ENCODE peak calls at places on chromosomes 5 and 9, in eight cellular contexts. G, W, P, X, D, Z, A and N are unnamed samples.

GRCh38 chr5:119388619-119389190 is 32.9 kb downstream of the TNFAIP8 start:
- DNase-seq in G (no peak), W (no peak), D (no peak), Z (no peak), X (no peak), A (no peak), P (no peak), N (no peak)

GRCh38 chr5:52759381-52759780 is 28.3 kb upstream of the ITGA1 start:
- DNase-seq in Z (no peak), A (no peak), X (peak; percentile 30), G (no peak), P (no peak), D (no peak), W (no peak), N (no peak)

GRCh38 chr9:35172878-35173277 is 11.1 kb downstream of the UNC13B start:
- DNase-seq in X (no peak), Z (no peak), D (no peak), A (no peak), P (no peak), W (no peak), G (no peak), N (no peak)

GRCh38 chr9:133583111-133583510 is 26.1 kb downstream of the FAM163B start:
- DNase-seq in Z (no peak), X (no peak), W (no peak), A (no peak), P (no peak), D (no peak), G (no peak), N (no peak)

GRCh38 chr5:154970759-154971158 is 29.9 kb downstream of the MRPL22 start:
- DNase-seq in P (no peak), D (no peak), X (peak; percentile 47), A (peak; percentile 42), G (peak; percentile 35), Z (no peak), W (peak; percentile 81), N (no peak)

GRCh38 chr5:172775326-172776234 is 4.6 kb upstream of the DUSP1 start:
- DNase-seq in A (peak; percentile 92), W (peak; percentile 95), Z (peak; percentile 74), X (peak; percentile 99), G (peak; percentile 63), D (peak; percentile 89), P (no peak), N (no peak)

GRCh38 chr9:136625101-136626065 is 37.3 kb upstream of the EGFL7 start:
- DNase-seq in D (no peak), P (no peak), A (peak; percentile 33), W (peak; percentile 69), G (peak; percentile 43), Z (peak; percentile 35), X (peak; percentile 51), N (no peak)

GRCh38 chr5:159874308-159874707 is 42.0 kb upstream of the ADRA1B start:
- DNase-seq in G (no peak), X (peak; percentile 88), W (no peak), A (no peak), P (no peak), Z (no peak), D (no peak), N (no peak)

GRCh38 chr9:17930091-17930490 is 351.2 kb downstream of the SH3GL2 start:
- DNase-seq in A (no peak), D (no peak), X (no peak), G (no peak), Z (no peak), P (no peak), W (no peak), N (no peak)

GRCh38 chr5:39863926-39864572 is 439.3 kb upstream of the DAB2 start:
- DNase-seq in P (no peak), G (no peak), X (no peak), Z (no peak), A (no peak), D (no peak), W (no peak), N (no peak)

GRCh38 chr9:21812415-21812814 is 10.0 kb downstream of the MTAP start:
- DNase-seq in D (no peak), P (no peak), X (peak; percentile 63), Z (no peak), G (peak; percentile 52), A (peak; percentile 58), W (no peak), N (no peak)

GRCh38 chr5:113123563-113123962 is 147.0 kb downstream of the DCP2 start:
- DNase-seq in W (peak; percentile 13), G (peak; percentile 5), P (no peak), Z (no peak), D (no peak), X (peak; percentile 23), A (no peak), N (no peak)

GRCh38 chr9:99222416-99223280 is 566 bp downstream of the SEC61B start:
- DNase-seq in X (peak; percentile 56), A (peak; percentile 40), Z (no peak), G (no peak), W (no peak), P (no peak), D (no peak), N (no peak)

GRCh38 chr9:33765411-33765810 is 29.9 kb upstream of the PRSS3 start:
- DNase-seq in X (peak; percentile 76), D (no peak), W (no peak), Z (no peak), A (peak; percentile 66), G (peak; percentile 28), P (no peak), N (no peak)
- TF ChIP-seq CTCF in X (no peak), D (no peak), W (no peak), Z (no peak), A (no peak), G (no peak), P (no peak), N (no peak)

DNA sequence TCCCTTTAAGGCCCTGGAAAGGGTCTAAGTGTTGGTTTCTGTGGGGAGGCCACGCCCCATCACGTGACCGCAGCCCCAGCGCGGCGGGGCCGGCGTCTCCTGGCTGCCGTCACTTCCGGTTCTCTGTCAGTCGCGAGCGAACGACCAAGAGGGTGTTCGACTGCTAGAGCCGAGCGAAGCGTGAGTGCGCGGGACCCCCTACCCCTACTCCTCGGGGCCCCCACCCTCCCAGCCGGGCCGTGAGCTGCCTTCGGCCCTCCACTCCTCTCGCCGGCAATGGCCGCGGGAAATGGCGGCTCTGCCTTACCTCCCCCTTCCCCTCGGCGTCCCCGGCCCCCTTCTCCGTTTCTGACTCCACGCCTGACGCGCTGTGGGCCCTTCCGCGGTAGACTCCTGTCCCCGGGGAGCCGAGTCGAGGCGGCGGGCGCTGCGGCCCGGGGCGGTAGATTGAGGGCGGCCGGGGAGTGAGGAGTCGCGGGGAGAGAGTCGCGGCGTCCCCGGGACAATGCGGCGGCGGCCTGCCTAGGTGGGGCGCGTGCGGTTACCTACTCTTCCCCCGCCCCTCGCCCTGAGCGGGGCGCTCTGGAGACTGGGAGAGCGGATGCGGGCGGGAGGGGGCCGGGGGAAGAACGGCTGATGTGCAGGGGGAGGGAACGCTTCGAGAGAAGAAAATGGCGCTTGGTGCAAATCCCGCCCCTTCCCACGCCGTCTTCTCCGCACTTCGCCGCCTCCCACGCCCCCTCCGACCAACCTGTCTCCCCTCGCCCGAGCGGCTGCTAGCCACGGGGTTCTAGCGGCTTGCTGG is at the start of gene SUB1:
- DNase-seq in Z (peak; percentile 69), W (peak; percentile 87), D (peak; percentile 89), X (peak; percentile 90), P (peak; percentile 95), G (peak; percentile 93), A (peak; percentile 89), N (peak; percentile 90)
- TF ChIP-seq CTCF in Z (no peak), W (peak; percentile 55), D (no peak), X (no peak), P (no peak), G (peak; percentile 2), A (no peak), N (peak; percentile 0)

DNA sequence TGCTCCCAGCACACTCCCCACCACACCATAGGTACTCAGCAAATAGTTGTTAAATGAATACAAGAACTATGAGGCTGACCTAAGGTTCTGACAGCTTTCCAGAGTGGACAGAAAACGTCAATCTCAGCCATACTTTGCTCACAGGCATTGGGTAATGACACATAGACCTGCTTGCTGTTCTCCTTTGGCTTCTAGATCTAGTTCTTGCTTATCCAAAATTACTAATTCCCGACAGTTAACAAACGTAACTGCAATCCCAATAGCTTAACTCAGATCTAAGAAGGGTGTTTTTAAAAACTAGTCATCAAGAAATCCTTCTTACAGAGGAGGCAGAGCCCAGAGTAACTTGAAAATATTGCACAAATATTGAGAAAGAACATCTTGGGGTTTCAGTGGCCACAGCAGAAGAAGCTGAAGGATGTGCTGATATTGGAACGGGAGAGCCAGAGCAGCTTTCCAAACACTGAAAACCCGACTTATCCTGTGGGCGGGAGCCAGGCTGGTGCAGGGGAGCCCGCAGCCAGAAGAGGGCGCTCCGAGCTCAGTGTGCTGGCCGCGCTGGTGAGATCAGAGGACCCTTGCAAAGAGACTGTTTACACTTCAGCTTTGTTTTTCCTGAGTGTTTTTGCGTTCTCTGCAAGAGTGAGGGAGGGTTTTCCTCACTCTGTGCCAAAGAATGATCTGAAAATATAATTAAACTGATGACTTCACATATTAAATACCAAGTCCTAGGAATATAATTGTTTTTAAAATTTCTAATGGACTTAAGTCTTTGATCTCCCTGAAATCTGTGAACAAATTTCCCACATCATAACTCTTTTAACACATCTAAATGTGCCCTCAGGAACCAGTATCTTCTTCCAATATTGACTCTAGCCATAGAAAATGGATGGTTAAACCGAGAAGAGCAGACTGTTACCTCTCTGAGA is 30.3 kb downstream of the FGF1 start:
- DNase-seq in P (peak; percentile 59), G (peak; percentile 81), W (peak; percentile 62), X (peak; percentile 79), Z (peak; percentile 66), D (peak; percentile 75), A (peak; percentile 82), N (peak; percentile 79)
- TF ChIP-seq CTCF in P (peak; percentile 99), G (peak; percentile 99), W (peak; percentile 97), X (peak; percentile 99), Z (peak; percentile 95), D (peak; percentile 79), A (peak; percentile 100), N (peak; percentile 98)

GRCh38 chr5:139885857-139886208 is 90.2 kb downstream of the PSD2 start:
- DNase-seq in P (no peak), X (no peak), G (no peak), W (no peak), A (no peak), Z (no peak), D (no peak), N (no peak)

GRCh38 chr5:139889410-139889809 is 93.8 kb downstream of the PSD2 start:
- DNase-seq in P (no peak), W (no peak), A (no peak), D (no peak), G (no peak), Z (no peak), X (no peak), N (no peak)

GRCh38 chr5:139886213-139886612 is 90.6 kb downstream of the PSD2 start:
- DNase-seq in X (no peak), Z (no peak), P (no peak), D (no peak), G (no peak), A (no peak), W (no peak), N (no peak)

GRCh38 chr5:139885172-139885856 is 89.7 kb downstream of the PSD2 start:
- DNase-seq in A (no peak), X (no peak), W (no peak), P (no peak), G (no peak), D (no peak), Z (no peak), N (no peak)

DNA sequence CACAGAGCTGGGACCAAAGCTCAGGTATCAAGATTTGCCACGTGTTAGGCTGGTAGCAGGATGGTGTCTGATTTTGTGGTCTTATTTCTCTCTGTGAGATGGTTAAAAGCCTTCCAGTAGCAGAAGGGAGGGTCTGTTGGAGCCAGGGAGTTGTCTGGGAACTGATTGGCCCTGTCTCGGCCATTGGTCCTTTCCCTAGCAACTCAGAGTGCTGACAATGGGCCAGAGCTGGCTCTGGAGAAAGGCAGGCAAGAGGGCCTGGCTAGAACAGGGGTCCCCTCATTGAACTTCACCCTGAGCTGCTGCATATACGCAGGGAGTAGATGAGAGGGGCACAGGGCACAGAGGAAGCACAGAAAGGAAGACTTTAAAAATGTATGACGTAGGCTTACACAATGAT is 92.8 kb downstream of the PSD2 start:
- DNase-seq in W (no peak), X (no peak), A (no peak), D (no peak), G (no peak), P (no peak), Z (no peak), N (no peak)
- TF ChIP-seq CTCF in W (no peak), X (no peak), A (no peak), D (no peak), G (no peak), P (no peak), Z (no peak), N (no peak)